ENCODE peak calls at places on chromosomes 16 and 17, in four cellular contexts. C is IMR-90, I is fibroblast of lung, E is neural progenitor cell. G is an unnamed sample.

GRCh38 chr17:57649731-57650484 is 95.2 kb downstream of the CCDC182 start:
- DNase-seq in E (peak), I (peak), C (peak), G (peak)

GRCh38 chr17:31580331-31581021 is 189.0 kb downstream of the RAB11FIP4 start:
- DNase-seq in C (peak), E (no peak), I (peak), G (peak)

GRCh38 chr17:55730808-55731207 is 8.1 kb upstream of the TMEM100 start:
- DNase-seq in C (no peak), I (no peak), E (no peak), G (peak)

GRCh38 chr17:47304191-47304590 is 19.6 kb upstream of the EFCAB13 start:
- DNase-seq in I (peak), E (no peak), C (no peak), G (peak)

GRCh38 chr17:38735161-38735997 is 5.2 kb downstream of the CISD3 start:
- DNase-seq in C (no peak), I (no peak), E (peak), G (peak)

GRCh38 chr16:55703003-55704001 is 47.5 kb downstream of the SLC6A2 start:
- DNase-seq in I (peak), C (peak), E (peak), G (peak)

GRCh38 chr17:49031965-49032928 is 35.1 kb downstream of the IGF2BP1 start:
- DNase-seq in C (peak), E (peak), I (peak), G (peak)

GRCh38 chr16:22618842-22619241 is 108.2 kb downstream of the NPIPB5 start:
- DNase-seq in E (no peak), I (no peak), C (no peak), G (no peak)

GRCh38 chr16:29674188-29674587 is 4.8 kb upstream of the QPRT start:
- DNase-seq in C (peak), I (peak), E (no peak), G (peak)

GRCh38 chr16:53822936-53823529 is 119.1 kb downstream of the FTO start:
- DNase-seq in C (no peak), I (peak), E (no peak), G (peak)

DNA sequence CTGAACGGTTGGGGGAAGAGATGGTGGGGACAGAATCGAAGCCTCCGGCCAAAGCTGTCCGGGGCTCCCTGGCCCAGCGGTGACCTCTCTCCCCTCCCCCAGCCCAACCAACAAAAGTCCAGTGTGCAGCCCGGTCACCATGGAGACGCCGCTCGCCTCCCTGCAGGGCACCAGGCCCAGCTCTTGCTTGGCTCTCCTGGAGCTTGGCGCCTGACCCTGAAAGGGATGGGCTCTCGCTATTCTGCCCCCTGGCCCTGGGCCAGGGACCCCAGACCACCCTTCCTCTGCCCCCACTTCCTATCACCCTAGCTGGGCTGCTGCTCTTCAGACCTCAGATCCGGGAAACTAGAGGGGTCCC is 1.3 kb downstream of the METRN start:
- DNase-seq in I (peak), C (no peak), E (peak), G (peak)
- H2AFZ ChIP-seq in I (no peak), C (peak), E (no peak), G (no peak)

DNA sequence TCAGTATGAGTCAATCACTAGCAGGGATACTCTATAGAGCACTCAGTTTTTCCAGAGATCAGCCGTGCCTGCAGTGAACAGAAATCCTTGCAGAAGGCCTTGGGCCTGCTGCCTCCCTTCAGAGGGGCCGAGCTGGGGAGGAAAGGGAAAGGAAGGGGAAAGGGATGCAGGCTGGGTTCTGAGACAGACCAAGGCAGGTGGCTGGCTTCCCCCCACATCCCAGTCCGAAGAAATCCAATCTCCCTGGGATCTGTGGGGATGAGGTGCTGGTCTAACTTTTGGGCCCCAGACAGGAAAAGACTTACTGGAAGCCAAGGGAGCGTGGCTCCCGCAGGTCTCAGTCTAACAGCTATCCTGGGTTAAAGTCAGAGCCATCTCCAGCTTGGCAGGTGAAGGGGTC is 25.2 kb downstream of the SRL start:
- DNase-seq in C (peak), E (no peak), I (peak), G (no peak)
- H3K27ac ChIP-seq in C (no peak), E (no peak), I (no peak), G (no peak)

GRCh38 chr16:85138073-85138824 is 26.0 kb upstream of the CIBAR2 start:
- DNase-seq in I (no peak), E (no peak), C (no peak), G (no peak)
- H2AFZ ChIP-seq in I (no peak), E (peak), C (no peak), G (peak)

DNA sequence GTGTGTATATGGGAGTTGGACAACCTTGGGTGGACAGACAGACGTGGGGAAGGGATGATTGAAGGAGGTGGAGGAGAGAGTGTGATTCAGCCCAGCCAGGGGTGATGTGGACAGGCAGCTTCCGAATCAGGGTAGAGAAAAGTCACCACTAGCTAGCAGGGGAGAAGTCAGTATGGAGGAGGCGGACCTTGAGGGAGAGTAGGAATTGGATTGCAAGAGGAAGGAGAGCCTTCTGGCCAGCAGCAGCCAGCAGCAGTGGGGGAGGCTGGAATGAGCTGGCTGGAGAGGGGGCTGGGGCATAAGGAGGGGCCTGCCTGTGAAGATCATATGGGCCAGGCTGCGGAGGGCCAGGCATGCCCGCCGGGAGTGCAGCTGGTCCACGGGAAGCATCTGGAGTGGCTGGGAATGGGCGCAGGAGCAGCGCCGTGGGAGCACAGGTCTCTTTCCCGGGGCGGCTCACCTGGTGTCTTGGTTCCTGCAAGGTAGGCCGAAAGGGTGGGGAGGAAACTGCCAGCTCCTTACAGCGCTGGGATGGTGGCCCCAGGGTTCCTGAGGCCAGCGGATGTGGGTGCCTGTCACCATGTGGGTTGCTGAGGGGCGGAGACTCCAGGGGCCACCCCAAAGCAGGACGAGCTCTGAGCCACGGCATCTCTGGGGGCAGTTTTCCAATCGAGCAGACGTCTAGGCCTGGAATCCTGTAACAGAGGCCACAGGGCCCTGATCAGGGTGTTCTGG is 235.3 kb downstream of the SEC14L1 start:
- DNase-seq in I (peak), C (peak), E (peak), G (peak)
- H3K27ac ChIP-seq in I (peak), C (peak), E (peak), G (peak)

GRCh38 chr17:1029196-1029911 is 32.4 kb downstream of the TIMM22 start:
- DNase-seq in I (peak), C (peak), E (no peak), G (peak)
- H2AFZ ChIP-seq in I (peak), C (peak), E (no peak), G (peak)

DNA sequence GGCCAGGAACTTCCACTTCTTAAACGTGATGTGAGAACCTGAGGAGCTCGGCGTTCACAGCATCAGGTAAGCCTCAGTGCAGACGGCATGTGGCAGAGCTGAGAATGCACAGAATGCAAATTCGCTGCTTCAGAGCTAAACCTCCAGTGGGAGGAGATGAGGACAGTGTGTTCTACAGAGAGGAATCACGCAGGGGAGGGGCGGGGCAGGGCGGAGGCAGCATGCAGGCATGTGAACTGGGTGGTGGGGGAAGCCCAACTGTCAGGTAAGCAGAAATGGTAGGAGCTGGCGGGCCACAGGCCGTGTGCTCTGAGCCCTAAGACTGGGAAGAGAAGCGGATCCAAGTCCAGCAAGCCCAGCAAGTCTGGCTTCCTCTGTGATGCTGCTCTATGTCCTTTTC is 94.7 kb downstream of the ZNF778 start:
- DNase-seq in C (no peak), I (no peak), E (no peak), G (no peak)
- H3K27ac ChIP-seq in C (no peak), I (no peak), E (no peak), G (no peak)

GRCh38 chr17:21228111-21228510 is 14.2 kb upstream of the TMEM11 start:
- DNase-seq in E (no peak), C (no peak), I (no peak), G (no peak)
- H2AFZ ChIP-seq in E (no peak), C (no peak), I (no peak), G (no peak)

GRCh38 chr16:72012607-72013006 is 4.1 kb downstream of the DHODH start:
- DNase-seq in E (no peak), C (no peak), I (no peak), G (no peak)

GRCh38 chr16:72015124-72015523 is 6.6 kb downstream of the DHODH start:
- DNase-seq in C (no peak), E (no peak), I (no peak), G (no peak)

GRCh38 chr16:72013888-72014538 is 5.5 kb downstream of the DHODH start:
- DNase-seq in I (peak), E (peak), C (no peak), G (no peak)

GRCh38 chr16:72013389-72013788 is 4.8 kb downstream of the DHODH start:
- DNase-seq in I (peak), E (no peak), C (peak), G (peak)

DNA sequence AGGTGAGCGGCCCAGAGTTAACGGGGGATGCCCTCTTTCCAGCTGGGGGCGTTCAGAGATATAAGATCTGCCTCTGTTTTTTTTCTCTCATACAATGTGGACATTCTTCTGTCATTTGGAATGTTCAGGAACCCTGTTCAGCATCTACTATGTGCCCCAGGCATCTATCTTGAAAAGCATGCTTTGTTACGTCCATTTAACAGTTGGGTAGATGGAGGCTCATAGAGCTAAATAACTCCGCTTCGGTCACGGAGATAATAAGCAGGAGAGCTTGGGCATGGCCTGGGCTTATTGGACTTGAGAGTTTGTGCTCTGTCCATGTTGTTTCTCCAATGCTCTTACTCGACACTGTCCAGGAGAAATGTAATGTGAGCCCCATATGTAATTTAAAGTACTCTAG is 6.1 kb downstream of the DHODH start:
- DNase-seq in C (no peak), I (no peak), E (no peak), G (no peak)
- H3K27ac ChIP-seq in C (no peak), I (no peak), E (no peak), G (no peak)

GRCh38 chr16:1966460-1966859 is at the start of gene RNF151:
- DNase-seq in C (no peak), E (no peak), I (no peak), G (no peak)

GRCh38 chr16:1965610-1966009 is 984 bp upstream of the RPS2 start:
- DNase-seq in E (no peak), C (no peak), I (no peak), G (no peak)

GRCh38 chr16:1964046-1964505 is 550 bp downstream of the RPS2 start:
- DNase-seq in E (peak), I (no peak), C (no peak), G (peak)

GRCh38 chr16:1961651-1962067 is 2.3 kb downstream of the NDUFB10 start:
- DNase-seq in E (no peak), I (no peak), C (no peak), G (peak)

GRCh38 chr16:1964506-1965471 is at the start of gene RPS2:
- DNase-seq in E (peak), I (peak), C (peak), G (peak)
- H2AFZ ChIP-seq in E (peak), I (peak), C (peak), G (peak)

G was measured in GM23248.